ENCODE peak calls at places on chromosomes 13 and 19, in six cellular contexts. One of them, this sample, is unnamed.

GRCh38 chr19:18107235-18108083 is 9.9 kb downstream of the MAST3 start:
- DNase-seq in Right ventricle myocardium superior: no peak
- DNase-seq in stimulated activated CD4-positive, alpha-beta T cell treated with anti-CD3 and anti-CD28 coated beads, Interleukin-4, amount 100 ng/mL, for 4 hours: no peak
- DNase-seq in heart left ventricle: no peak
- DNase-seq in T-helper 2 cell: no peak
- DNase-seq in fibroblast of lung: no peak
- DNase-seq in this sample: peak; percentile 97

GRCh38 chr19:40831502-40832430 is 18.5 kb downstream of the CYP2A6 start:
- DNase-seq in stimulated activated CD4-positive, alpha-beta T cell treated with anti-CD3 and anti-CD28 coated beads, Interleukin-4, amount 100 ng/mL, for 4 hours: no peak
- DNase-seq in T-helper 2 cell: no peak
- DNase-seq in Right ventricle myocardium superior: no peak
- DNase-seq in heart left ventricle: no peak
- DNase-seq in fibroblast of lung: peak; percentile 79
- DNase-seq in this sample: peak; percentile 99

GRCh38 chr13:40190656-40191100 is 475.8 kb downstream of the FOXO1 start:
- DNase-seq in fibroblast of lung: peak; percentile 89
- DNase-seq in T-helper 2 cell: peak; percentile 90
- DNase-seq in stimulated activated CD4-positive, alpha-beta T cell treated with anti-CD3 and anti-CD28 coated beads, Interleukin-4, amount 100 ng/mL, for 4 hours: peak; percentile 74
- DNase-seq in heart left ventricle: peak; percentile 65
- DNase-seq in Right ventricle myocardium superior: peak; percentile 51
- DNase-seq in this sample: peak; percentile 10

GRCh38 chr13:23202383-23202782 is 21.6 kb downstream of the SGCG start:
- DNase-seq in fibroblast of lung: peak; percentile 7
- DNase-seq in heart left ventricle: no peak
- DNase-seq in stimulated activated CD4-positive, alpha-beta T cell treated with anti-CD3 and anti-CD28 coated beads, Interleukin-4, amount 100 ng/mL, for 4 hours: no peak
- DNase-seq in Right ventricle myocardium superior: no peak
- DNase-seq in T-helper 2 cell: no peak
- DNase-seq in this sample: no peak

GRCh38 chr19:4866595-4867424 is 657 bp downstream of the PLIN3 start:
- DNase-seq in Right ventricle myocardium superior: peak; percentile 80
- DNase-seq in T-helper 2 cell: peak; percentile 58
- DNase-seq in stimulated activated CD4-positive, alpha-beta T cell treated with anti-CD3 and anti-CD28 coated beads, Interleukin-4, amount 100 ng/mL, for 4 hours: peak; percentile 75
- DNase-seq in fibroblast of lung: peak; percentile 48
- DNase-seq in heart left ventricle: peak; percentile 67
- DNase-seq in this sample: peak; percentile 64

GRCh38 chr19:47729799-47730520 is 15.4 kb upstream of the NOP53 start:
- DNase-seq in stimulated activated CD4-positive, alpha-beta T cell treated with anti-CD3 and anti-CD28 coated beads, Interleukin-4, amount 100 ng/mL, for 4 hours: peak; percentile 28
- DNase-seq in fibroblast of lung: peak; percentile 46
- DNase-seq in Right ventricle myocardium superior: peak; percentile 86
- DNase-seq in T-helper 2 cell: peak; percentile 43
- DNase-seq in heart left ventricle: peak; percentile 89
- DNase-seq in this sample: no peak

GRCh38 chr13:53201454-53202225 is 173.0 kb downstream of the OLFM4 start:
- DNase-seq in fibroblast of lung: no peak
- DNase-seq in stimulated activated CD4-positive, alpha-beta T cell treated with anti-CD3 and anti-CD28 coated beads, Interleukin-4, amount 100 ng/mL, for 4 hours: no peak
- DNase-seq in Right ventricle myocardium superior: peak; percentile 57
- DNase-seq in heart left ventricle: no peak
- DNase-seq in T-helper 2 cell: no peak
- DNase-seq in this sample: no peak

GRCh38 chr13:33694546-33694945 is 123.4 kb upstream of the RFC3 start:
- DNase-seq in stimulated activated CD4-positive, alpha-beta T cell treated with anti-CD3 and anti-CD28 coated beads, Interleukin-4, amount 100 ng/mL, for 4 hours: no peak
- DNase-seq in fibroblast of lung: no peak
- DNase-seq in Right ventricle myocardium superior: no peak
- DNase-seq in T-helper 2 cell: no peak
- DNase-seq in heart left ventricle: no peak
- DNase-seq in this sample: no peak

GRCh38 chr19:4278460-4278901 is 585 bp upstream of the SHD start:
- DNase-seq in Right ventricle myocardium superior: no peak
- DNase-seq in heart left ventricle: no peak
- DNase-seq in stimulated activated CD4-positive, alpha-beta T cell treated with anti-CD3 and anti-CD28 coated beads, Interleukin-4, amount 100 ng/mL, for 4 hours: no peak
- DNase-seq in T-helper 2 cell: no peak
- DNase-seq in fibroblast of lung: no peak
- DNase-seq in this sample: no peak

GRCh38 chr13:79128158-79128557 is 277.9 kb downstream of the RBM26 start:
- DNase-seq in fibroblast of lung: peak; percentile 74
- DNase-seq in T-helper 2 cell: no peak
- DNase-seq in heart left ventricle: no peak
- DNase-seq in stimulated activated CD4-positive, alpha-beta T cell treated with anti-CD3 and anti-CD28 coated beads, Interleukin-4, amount 100 ng/mL, for 4 hours: no peak
- DNase-seq in Right ventricle myocardium superior: no peak
- DNase-seq in this sample: peak; percentile 94

GRCh38 chr19:46384396-46384795 is 29.0 kb downstream of the CCDC8 start:
- DNase-seq in Right ventricle myocardium superior: peak; percentile 69
- DNase-seq in stimulated activated CD4-positive, alpha-beta T cell treated with anti-CD3 and anti-CD28 coated beads, Interleukin-4, amount 100 ng/mL, for 4 hours: no peak
- DNase-seq in fibroblast of lung: no peak
- DNase-seq in T-helper 2 cell: no peak
- DNase-seq in heart left ventricle: peak; percentile 73
- DNase-seq in this sample: no peak

GRCh38 chr19:6412111-6412999 is 12.3 kb downstream of the KHSRP start:
- DNase-seq in heart left ventricle: no peak
- DNase-seq in stimulated activated CD4-positive, alpha-beta T cell treated with anti-CD3 and anti-CD28 coated beads, Interleukin-4, amount 100 ng/mL, for 4 hours: peak; percentile 34
- DNase-seq in Right ventricle myocardium superior: no peak
- DNase-seq in T-helper 2 cell: peak; percentile 48
- DNase-seq in fibroblast of lung: no peak
- DNase-seq in this sample: no peak

GRCh38 chr13:106177146-106177545 is 358.3 kb downstream of the EFNB2 start:
- DNase-seq in Right ventricle myocardium superior: no peak
- DNase-seq in stimulated activated CD4-positive, alpha-beta T cell treated with anti-CD3 and anti-CD28 coated beads, Interleukin-4, amount 100 ng/mL, for 4 hours: no peak
- DNase-seq in heart left ventricle: no peak
- DNase-seq in T-helper 2 cell: no peak
- DNase-seq in fibroblast of lung: no peak
- DNase-seq in this sample: no peak

GRCh38 chr13:110269509-110270185 is 37.3 kb downstream of the COL4A1 start:
- DNase-seq in fibroblast of lung: no peak
- DNase-seq in Right ventricle myocardium superior: no peak
- DNase-seq in T-helper 2 cell: no peak
- DNase-seq in stimulated activated CD4-positive, alpha-beta T cell treated with anti-CD3 and anti-CD28 coated beads, Interleukin-4, amount 100 ng/mL, for 4 hours: no peak
- DNase-seq in heart left ventricle: no peak
- DNase-seq in this sample: no peak

GRCh38 chr19:4297901-4298771 is 4.1 kb downstream of the TMIGD2 start:
- DNase-seq in Right ventricle myocardium superior: no peak
- DNase-seq in stimulated activated CD4-positive, alpha-beta T cell treated with anti-CD3 and anti-CD28 coated beads, Interleukin-4, amount 100 ng/mL, for 4 hours: no peak
- DNase-seq in T-helper 2 cell: no peak
- DNase-seq in fibroblast of lung: peak; percentile 31
- DNase-seq in heart left ventricle: no peak
- DNase-seq in this sample: no peak

GRCh38 chr19:43774103-43774939 is 6.5 kb downstream of the KCNN4 start:
- DNase-seq in stimulated activated CD4-positive, alpha-beta T cell treated with anti-CD3 and anti-CD28 coated beads, Interleukin-4, amount 100 ng/mL, for 4 hours: no peak
- DNase-seq in heart left ventricle: peak; percentile 72
- DNase-seq in T-helper 2 cell: no peak
- DNase-seq in fibroblast of lung: peak; percentile 72
- DNase-seq in Right ventricle myocardium superior: peak; percentile 81
- DNase-seq in this sample: no peak

GRCh38 chr13:113135281-113135760 is 12.7 kb downstream of the F10 start:
- DNase-seq in T-helper 2 cell: no peak
- DNase-seq in Right ventricle myocardium superior: no peak
- DNase-seq in heart left ventricle: no peak
- DNase-seq in stimulated activated CD4-positive, alpha-beta T cell treated with anti-CD3 and anti-CD28 coated beads, Interleukin-4, amount 100 ng/mL, for 4 hours: no peak
- DNase-seq in fibroblast of lung: no peak
- DNase-seq in this sample: no peak

GRCh38 chr13:96749825-96750224 is 244.5 kb downstream of the OXGR1 start:
- DNase-seq in heart left ventricle: no peak
- DNase-seq in stimulated activated CD4-positive, alpha-beta T cell treated with anti-CD3 and anti-CD28 coated beads, Interleukin-4, amount 100 ng/mL, for 4 hours: no peak
- DNase-seq in T-helper 2 cell: no peak
- DNase-seq in Right ventricle myocardium superior: no peak
- DNase-seq in fibroblast of lung: no peak
- DNase-seq in this sample: no peak

GRCh38 chr19:54106716-54107115 is 4.1 kb downstream of the NDUFA3 start:
- DNase-seq in T-helper 2 cell: no peak
- DNase-seq in heart left ventricle: no peak
- DNase-seq in fibroblast of lung: no peak
- DNase-seq in Right ventricle myocardium superior: no peak
- DNase-seq in stimulated activated CD4-positive, alpha-beta T cell treated with anti-CD3 and anti-CD28 coated beads, Interleukin-4, amount 100 ng/mL, for 4 hours: no peak
- DNase-seq in this sample: no peak

GRCh38 chr19:42281175-42282035 is 12.4 kb downstream of the CIC start:
- DNase-seq in Right ventricle myocardium superior: peak; percentile 80
- DNase-seq in T-helper 2 cell: peak; percentile 39
- DNase-seq in stimulated activated CD4-positive, alpha-beta T cell treated with anti-CD3 and anti-CD28 coated beads, Interleukin-4, amount 100 ng/mL, for 4 hours: no peak
- DNase-seq in fibroblast of lung: peak; percentile 75
- DNase-seq in heart left ventricle: peak; percentile 76
- DNase-seq in this sample: peak; percentile 19

GRCh38 chr19:33416307-33417215 is 43.1 kb downstream of the CEBPG start:
- DNase-seq in heart left ventricle: peak; percentile 54
- DNase-seq in Right ventricle myocardium superior: peak; percentile 72
- DNase-seq in stimulated activated CD4-positive, alpha-beta T cell treated with anti-CD3 and anti-CD28 coated beads, Interleukin-4, amount 100 ng/mL, for 4 hours: peak; percentile 59
- DNase-seq in T-helper 2 cell: peak; percentile 58
- DNase-seq in fibroblast of lung: peak; percentile 59
- DNase-seq in this sample: peak; percentile 69

GRCh38 chr19:1501200-1501595 is 10.2 kb downstream of the REEP6 start:
- DNase-seq in fibroblast of lung: no peak
- DNase-seq in stimulated activated CD4-positive, alpha-beta T cell treated with anti-CD3 and anti-CD28 coated beads, Interleukin-4, amount 100 ng/mL, for 4 hours: no peak
- DNase-seq in T-helper 2 cell: no peak
- DNase-seq in Right ventricle myocardium superior: no peak
- DNase-seq in heart left ventricle: no peak
- DNase-seq in this sample: no peak

GRCh38 chr19:39971380-39971841 is 446 bp downstream of the PSMC4 start:
- DNase-seq in heart left ventricle: no peak
- DNase-seq in stimulated activated CD4-positive, alpha-beta T cell treated with anti-CD3 and anti-CD28 coated beads, Interleukin-4, amount 100 ng/mL, for 4 hours: no peak
- DNase-seq in Right ventricle myocardium superior: peak; percentile 49
- DNase-seq in T-helper 2 cell: no peak
- DNase-seq in fibroblast of lung: no peak
- DNase-seq in this sample: no peak